ENCODE peak calls at places on chromosomes 11 and 22, in eight cellular contexts. Q, W, T, V, E, Z, S and X are unnamed samples.

GRCh38 chr11:69274531-69275016 is 19.4 kb upstream of the MYEOV start:
- DNase-seq in Q (no peak), W (no peak), T (no peak), V (no peak), E (no peak), Z (no peak), S (no peak), X (no peak)

GRCh38 chr11:134275534-134276395 is at the start of gene GLB1L3:
- DNase-seq in Q (peak), W (peak), T (no peak), V (peak), E (peak), Z (no peak), S (peak), X (no peak)

GRCh38 chr11:130890039-130890745 is 26.1 kb downstream of the SNX19 start:
- DNase-seq in Q (no peak), W (no peak), T (no peak), V (no peak), E (no peak), Z (no peak), S (no peak), X (peak)

GRCh38 chr11:15139958-15140659 is 25.4 kb downstream of the INSC start:
- DNase-seq in Q (no peak), W (no peak), T (no peak), V (no peak), E (no peak), Z (no peak), S (no peak), X (no peak)

GRCh38 chr11:14359573-14360031 is 619 bp upstream of the RRAS2 start:
- DNase-seq in Q (no peak), W (no peak), T (no peak), V (no peak), E (no peak), Z (no peak), S (peak), X (no peak)

GRCh38 chr11:2898366-2899079 is 12.9 kb upstream of the CDKN1C start:
- DNase-seq in Q (no peak), W (peak), T (peak), V (no peak), E (peak), Z (peak), S (peak), X (peak)

GRCh38 chr11:60801194-60801593 is 16.1 kb downstream of the MS4A10 start:
- DNase-seq in Q (no peak), W (no peak), T (no peak), V (no peak), E (no peak), Z (no peak), S (no peak), X (no peak)

GRCh38 chr22:38513063-38513462 is 7.0 kb upstream of the DDX17 start:
- DNase-seq in Q (no peak), W (peak), T (no peak), V (no peak), E (peak), Z (no peak), S (no peak), X (no peak)

GRCh38 chr11:34166806-34167740 is 61.6 kb downstream of the NAT10 start:
- DNase-seq in Q (no peak), W (no peak), T (no peak), V (no peak), E (no peak), Z (no peak), S (no peak), X (no peak)

GRCh38 chr22:21942407-21942895 is 10.2 kb downstream of the PPM1F start:
- DNase-seq in Q (no peak), W (peak), T (peak), V (no peak), E (no peak), Z (peak), S (peak), X (peak)